ENCODE peak calls at places on chromosomes 6 and 20, in nine cellular contexts. C is CD8-positive, alpha-beta T cell; Z is retinal pigment epithelial cell; N is NCI-H1930; I is esophagus muscularis mucosa; E is mesenchymal stem cell; B is stimulated activated CD4-positive, alpha-beta T cell treated with anti-CD3 and anti-CD28 coated beads, Interleukin-2, amount 100 ng/mL, for 24 hours; A is NCI-H82; J is left cardiac atrium. D is an unnamed sample.

GRCh38 chr6:149950423-149950822 is 8.6 kb downstream of the ULBP2 start:
- DNase-seq in N (no peak), A (no peak), B (no peak), E (no peak), I (no peak), Z (no peak), J (no peak), C (no peak), D (no peak)

GRCh38 chr20:62737271-62737761 is 28.7 kb downstream of the NTSR1 start:
- DNase-seq in J (peak), B (no peak), N (no peak), C (no peak), A (no peak), Z (no peak), I (no peak), E (no peak), D (no peak)

GRCh38 chr6:110714143-110714542 is 101.1 kb downstream of the CDK19 start:
- DNase-seq in I (no peak), E (no peak), N (no peak), B (no peak), Z (no peak), J (no peak), A (no peak), C (no peak), D (no peak)

GRCh38 chr6:170372380-170373325 is 66.1 kb downstream of the FAM120B start:
- DNase-seq in N (no peak), B (no peak), J (no peak), I (no peak), E (no peak), C (no peak), Z (no peak), A (no peak), D (no peak)

GRCh38 chr6:128275030-128275429 is 245.4 kb downstream of the PTPRK start:
- DNase-seq in C (no peak), J (no peak), I (no peak), E (peak), B (no peak), A (no peak), Z (no peak), N (no peak), D (no peak)

GRCh38 chr6:89118931-89119330 is 1.1 kb upstream of the SRSF12 start:
- DNase-seq in E (no peak), C (no peak), B (no peak), J (no peak), A (no peak), N (no peak), Z (no peak), I (no peak), D (no peak)

GRCh38 chr6:46376562-46376969 is 114.7 kb downstream of the RCAN2 start:
- DNase-seq in E (no peak), Z (no peak), C (no peak), B (no peak), I (no peak), J (no peak), A (no peak), N (no peak), D (no peak)

GRCh38 chr6:162491637-162492036 is 235.9 kb downstream of the PRKN start:
- DNase-seq in I (no peak), A (no peak), B (no peak), E (no peak), N (no peak), C (no peak), J (no peak), Z (no peak), D (peak)

GRCh38 chr6:35842381-35842780 is 37.2 kb downstream of the LHFPL5 start:
- DNase-seq in I (no peak), C (no peak), E (no peak), B (no peak), A (no peak), N (no peak), Z (no peak), J (no peak), D (no peak)

GRCh38 chr6:169702640-169703246 is 817 bp downstream of the C6orf120 start:
- DNase-seq in C (peak), I (no peak), E (no peak), J (no peak), N (no peak), Z (no peak), A (peak), B (peak), D (no peak)

GRCh38 chr6:40852667-40853383 is 186.2 kb downstream of the UNC5CL start:
- DNase-seq in I (no peak), N (no peak), J (no peak), A (peak), Z (no peak), B (peak), C (no peak), E (peak), D (no peak)

GRCh38 chr20:1888796-1889463 is 6.3 kb upstream of the SIRPA start:
- DNase-seq in A (no peak), E (peak), C (no peak), Z (peak), I (no peak), B (no peak), J (no peak), N (no peak), D (peak)

GRCh38 chr6:130132286-130132701 is 90.5 kb downstream of the SAMD3 start:
- DNase-seq in J (no peak), I (no peak), C (peak), Z (no peak), N (no peak), B (peak), A (no peak), E (no peak), D (no peak)

GRCh38 chr6:150514806-150515362 is 84.8 kb upstream of the PLEKHG1 start:
- DNase-seq in N (no peak), I (peak), J (no peak), E (no peak), A (no peak), B (no peak), C (no peak), Z (no peak), D (no peak)

GRCh38 chr20:22584922-22585785 is 782 bp upstream of the FOXA2 start:
- DNase-seq in A (no peak), C (no peak), B (no peak), I (no peak), E (no peak), N (peak), Z (no peak), J (no peak), D (no peak)

GRCh38 chr20:10982692-10983091 is 308.9 kb upstream of the JAG1 start:
- DNase-seq in N (no peak), A (no peak), E (peak), Z (peak), I (no peak), J (peak), B (no peak), C (no peak), D (peak)

GRCh38 chr6:13604135-13604534 is 11.0 kb upstream of the NOL7 start:
- DNase-seq in J (no peak), I (no peak), C (no peak), E (no peak), A (no peak), N (no peak), Z (no peak), B (no peak), D (no peak)

GRCh38 chr6:16637635-16638034 is 123.6 kb downstream of the ATXN1 start:
- DNase-seq in A (no peak), J (no peak), E (no peak), B (no peak), I (no peak), N (no peak), C (no peak), Z (no peak), D (no peak)

GRCh38 chr20:48791666-48792071 is 36.1 kb downstream of the PREX1 start:
- DNase-seq in B (no peak), J (no peak), C (no peak), N (no peak), E (no peak), I (no peak), A (no peak), Z (no peak), D (no peak)

GRCh38 chr6:134740473-134741192 is 209.3 kb downstream of the ALDH8A1 start:
- DNase-seq in B (no peak), N (no peak), Z (no peak), A (no peak), I (no peak), J (no peak), E (peak), C (no peak), D (no peak)

GRCh38 chr6:136962661-136963060 is 40.6 kb downstream of the SLC35D3 start:
- DNase-seq in C (no peak), Z (no peak), J (peak), I (no peak), E (peak), N (peak), A (peak), B (no peak), D (peak)

GRCh38 chr6:140784573-140784972 is 1348.2 kb upstream of the GJE1 start:
- DNase-seq in Z (no peak), B (no peak), I (no peak), J (no peak), E (peak), N (no peak), C (no peak), A (no peak), D (no peak)

GRCh38 chr6:26464014-26464413 is 6.3 kb downstream of the BTN2A1 start:
- DNase-seq in C (no peak), N (no peak), J (no peak), B (no peak), I (no peak), E (no peak), A (no peak), Z (no peak), D (no peak)

GRCh38 chr20:22824077-22824476 is 211.0 kb upstream of the SSTR4 start:
- DNase-seq in I (no peak), C (no peak), E (no peak), Z (no peak), J (no peak), A (no peak), N (no peak), B (no peak), D (no peak)

GRCh38 chr20:62837790-62838458 is 21.1 kb downstream of the COL9A3 start:
- DNase-seq in J (no peak), Z (peak), C (no peak), E (no peak), I (no peak), N (no peak), A (no peak), B (no peak), D (peak)

GRCh38 chr6:142702501-142703460 is 242.2 kb downstream of the HIVEP2 start:
- DNase-seq in A (peak), B (no peak), I (peak), E (no peak), N (no peak), J (peak), C (no peak), Z (no peak), D (peak)

GRCh38 chr6:81169166-81169565 is 583.3 kb downstream of the TENT5A start:
- DNase-seq in B (no peak), I (no peak), C (no peak), E (peak), J (no peak), A (no peak), N (no peak), Z (no peak), D (no peak)

D was measured in heart left ventricle.